ENCODE peak calls at places on chromosomes 7 and 10, in six cellular contexts. A is uterus, D is foreskin keratinocyte, N is activated B cell treated with CpG ODN at 0.5 μM for 24 hours, G is fibroblast of lung, L is HL-60. I is an unnamed sample.
A peak's percentile ranks its signal among the peaks of the same experiment; 100 is the strongest.

GRCh38 chr7:27700501-27700900 is 37.8 kb upstream of the HIBADH start:
- DNase-seq in A (no peak), D (no peak), N (no peak), G (no peak), L (no peak), I (no peak)

GRCh38 chr10:116108106-116108505 is 164.9 kb downstream of the GFRA1 start:
- DNase-seq in A (no peak), D (no peak), N (no peak), G (no peak), L (no peak), I (no peak)

GRCh38 chr10:73094249-73094850 is 2.3 kb downstream of the P4HA1 start:
- DNase-seq in A (no peak), D (no peak), N (no peak), G (peak; percentile 39), L (no peak), I (no peak)

GRCh38 chr10:49056356-49056755 is 59.0 kb downstream of the VSTM4 start:
- DNase-seq in A (no peak), D (no peak), N (no peak), G (no peak), L (no peak), I (no peak)

GRCh38 chr7:138854115-138854645 is 56.2 kb upstream of the ATP6V0A4 start:
- DNase-seq in A (no peak), D (peak; percentile 53), N (no peak), G (no peak), L (no peak), I (no peak)

GRCh38 chr10:123998197-123999141 is 94.9 kb downstream of the CHST15 start:
- DNase-seq in A (no peak), D (no peak), N (no peak), G (no peak), L (no peak), I (no peak)

GRCh38 chr10:93352638-93353383 is 129.3 kb downstream of the MYOF start:
- DNase-seq in A (no peak), D (no peak), N (no peak), G (peak; percentile 60), L (peak; percentile 5), I (no peak)

GRCh38 chr10:70432101-70432500 is 9.4 kb downstream of the NODAL start:
- DNase-seq in A (no peak), D (no peak), N (no peak), G (no peak), L (no peak), I (no peak)

GRCh38 chr7:108669958-108670357 is 100.3 kb downstream of the DNAJB9 start:
- DNase-seq in A (no peak), D (no peak), N (no peak), G (no peak), L (no peak), I (no peak)

GRCh38 chr10:75424553-75424952 is 6.9 kb upstream of the LRMDA start:
- DNase-seq in A (no peak), D (no peak), N (no peak), G (no peak), L (no peak), I (no peak)

GRCh38 chr7:75732764-75733630 is 5.7 kb downstream of the HIP1 start:
- DNase-seq in A (peak; percentile 29), D (peak; percentile 40), N (no peak), G (peak; percentile 73), L (no peak), I (no peak)

GRCh38 chr7:29609162-29610030 is 45.8 kb downstream of the PRR15 start:
- DNase-seq in A (no peak), D (peak; percentile 80), N (no peak), G (peak; percentile 40), L (no peak), I (peak; percentile 73)

GRCh38 chr7:73909051-73909941 is 48.3 kb downstream of the TMEM270 start:
- DNase-seq in A (no peak), D (no peak), N (no peak), G (no peak), L (peak; percentile 29), I (no peak)

GRCh38 chr7:84624527-84624926 is 429.9 kb upstream of the SEMA3A start:
- DNase-seq in A (no peak), D (no peak), N (no peak), G (no peak), L (no peak), I (no peak)

GRCh38 chr7:139960158-139960557 is 102.6 kb downstream of the PARP12 start:
- DNase-seq in A (no peak), D (peak; percentile 39), N (no peak), G (peak; percentile 66), L (no peak), I (no peak)

GRCh38 chr10:80588506-80589020 is 50.9 kb downstream of the SH2D4B start:
- DNase-seq in A (no peak), D (no peak), N (no peak), G (no peak), L (no peak), I (no peak)

GRCh38 chr7:17275749-17276671 is 22.4 kb upstream of the AHR start:
- DNase-seq in A (no peak), D (peak; percentile 85), N (no peak), G (peak; percentile 96), L (no peak), I (no peak)

GRCh38 chr10:116470768-116471415 is 43.2 kb downstream of the PNLIPRP3 start:
- DNase-seq in A (no peak), D (peak; percentile 77), N (no peak), G (no peak), L (no peak), I (peak; percentile 45)

GRCh38 chr10:130804281-130804680 is 507.2 kb downstream of the TCERG1L start:
- DNase-seq in A (no peak), D (no peak), N (no peak), G (no peak), L (no peak), I (no peak)

GRCh38 chr7:108063520-108063933 is 60.6 kb upstream of the LAMB1 start:
- DNase-seq in A (no peak), D (peak; percentile 73), N (no peak), G (no peak), L (no peak), I (no peak)

GRCh38 chr10:33116293-33116697 is 158.3 kb upstream of the ITGB1 start:
- DNase-seq in A (no peak), D (no peak), N (no peak), G (peak; percentile 78), L (no peak), I (no peak)

GRCh38 chr7:1018334-1018695 is 26.0 kb upstream of the GPR146 start:
- DNase-seq in A (no peak), D (no peak), N (no peak), G (no peak), L (no peak), I (no peak)

GRCh38 chr10:60209874-60210584 is 179.6 kb downstream of the ANK3 start:
- DNase-seq in A (no peak), D (peak; percentile 21), N (no peak), G (no peak), L (no peak), I (no peak)
- TF ChIP-seq CTCF in A (no peak), D (no peak), N (no peak), G (no peak), L (no peak), I (no peak)

GRCh38 chr7:82274681-82275080 is 168.9 kb downstream of the CACNA2D1 start:
- DNase-seq in A (no peak), D (no peak), N (no peak), G (no peak), L (no peak), I (no peak)

GRCh38 chr7:82266081-82266480 is 177.5 kb downstream of the CACNA2D1 start:
- DNase-seq in A (no peak), D (no peak), N (no peak), G (no peak), L (no peak), I (no peak)

GRCh38 chr7:82268632-82269031 is 174.9 kb downstream of the CACNA2D1 start:
- DNase-seq in A (no peak), D (no peak), N (no peak), G (peak; percentile 14), L (no peak), I (no peak)

GRCh38 chr7:82275342-82275741 is 168.2 kb downstream of the CACNA2D1 start:
- DNase-seq in A (no peak), D (no peak), N (no peak), G (no peak), L (no peak), I (no peak)

GRCh38 chr7:82270909-82271308 is 172.7 kb downstream of the CACNA2D1 start:
- DNase-seq in A (no peak), D (no peak), N (no peak), G (no peak), L (no peak), I (no peak)
- TF ChIP-seq CTCF in A (no peak), D (no peak), N (no peak), G (no peak), L (no peak), I (no peak)

GRCh38 chr7:149381245-149381644 is 79.6 kb downstream of the ZNF777 start:
- DNase-seq in A (no peak), D (no peak), N (no peak), G (no peak), L (no peak), I (no peak)
- TF ChIP-seq CTCF in A (no peak), D (no peak), N (no peak), G (no peak), L (no peak), I (no peak)

DNA sequence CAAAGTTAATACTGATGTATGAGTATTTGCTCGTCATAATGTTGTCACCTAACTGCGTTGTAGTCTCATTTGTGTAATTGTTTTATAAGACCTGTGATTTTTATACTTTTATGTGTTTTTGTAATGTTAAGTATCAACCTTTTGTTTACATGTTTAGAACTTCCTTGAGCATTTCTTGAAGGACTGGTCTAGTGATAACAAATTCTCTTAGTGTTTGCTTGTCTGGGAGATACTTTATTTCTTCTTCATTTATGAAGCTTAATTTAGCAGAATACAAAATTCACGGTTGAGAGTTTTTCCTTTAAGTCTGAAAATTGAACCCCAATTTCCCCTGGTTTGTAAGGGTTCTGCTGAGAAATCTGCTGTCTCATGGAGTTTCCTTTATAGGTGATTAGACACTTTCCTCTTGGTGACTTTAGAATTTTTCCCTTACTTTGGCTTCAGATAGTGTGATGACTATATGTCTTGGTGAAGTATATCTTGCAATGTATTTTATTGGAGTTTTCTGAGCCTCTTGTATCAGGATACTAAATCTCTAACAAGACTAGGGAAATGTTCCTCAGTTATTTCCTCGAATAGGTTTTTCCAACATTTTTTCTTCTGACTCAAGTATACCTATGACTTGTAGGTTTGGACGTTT is 154.9 kb downstream of the WDR11 start:
- DNase-seq in A (no peak), D (no peak), N (no peak), G (no peak), L (no peak), I (no peak)
- TF ChIP-seq CTCF in A (no peak), D (no peak), N (no peak), G (no peak), L (no peak), I (no peak)

GRCh38 chr7:128353189-128353588 is 8.3 kb downstream of the PRRT4 start:
- DNase-seq in A (no peak), D (no peak), N (no peak), G (no peak), L (no peak), I (no peak)
- TF ChIP-seq CTCF in A (no peak), D (no peak), N (no peak), G (no peak), L (no peak), I (no peak)

GRCh38 chr7:123748171-123748733 is 551 bp downstream of the WASL start:
- DNase-seq in A (peak; percentile 36), D (no peak), N (no peak), G (peak; percentile 42), L (no peak), I (peak; percentile 49)
- TF ChIP-seq CTCF in A (no peak), D (no peak), N (no peak), G (peak; percentile 1), L (no peak), I (no peak)

I was measured in Calu3.